ENCODE peak calls at places on chromosomes 2 and 18, in ten cellular contexts. One of them, this sample, is unnamed.

GRCh38 chr2:6827516-6828298 is 38.0 kb downstream of the CMPK2 start:
- DNase-seq in ovary: no peak
- DNase-seq in suprapubic skin: no peak
- DNase-seq in A549: no peak
- DNase-seq in stomach: no peak
- DNase-seq in tibial nerve: no peak
- DNase-seq in esophagus muscularis mucosa: no peak
- DNase-seq in SK-N-SH: no peak
- DNase-seq in K562: no peak
- DNase-seq in HepG2: no peak
- DNase-seq in this sample: no peak

GRCh38 chr2:168428431-168428830 is 27.6 kb upstream of the CERS6 start:
- DNase-seq in tibial nerve: no peak
- DNase-seq in ovary: no peak
- DNase-seq in K562: no peak
- DNase-seq in stomach: no peak
- DNase-seq in esophagus muscularis mucosa: no peak
- DNase-seq in suprapubic skin: no peak
- DNase-seq in HepG2: no peak
- DNase-seq in SK-N-SH: no peak
- DNase-seq in A549: no peak
- DNase-seq in this sample: no peak

GRCh38 chr2:46275995-46276394 is 21.2 kb upstream of the EPAS1 start:
- DNase-seq in esophagus muscularis mucosa: no peak
- DNase-seq in tibial nerve: no peak
- DNase-seq in A549: no peak
- DNase-seq in K562: no peak
- DNase-seq in suprapubic skin: no peak
- DNase-seq in SK-N-SH: no peak
- DNase-seq in HepG2: no peak
- DNase-seq in ovary: peak
- DNase-seq in stomach: no peak
- DNase-seq in this sample: peak

GRCh38 chr2:195782156-195782555 is 125.1 kb downstream of the SLC39A10 start:
- DNase-seq in ovary: no peak
- DNase-seq in A549: no peak
- DNase-seq in suprapubic skin: no peak
- DNase-seq in stomach: no peak
- DNase-seq in K562: no peak
- DNase-seq in HepG2: no peak
- DNase-seq in esophagus muscularis mucosa: no peak
- DNase-seq in tibial nerve: no peak
- DNase-seq in SK-N-SH: no peak
- DNase-seq in this sample: no peak

GRCh38 chr18:63267990-63268721 is 51.4 kb downstream of the BCL2 start:
- DNase-seq in esophagus muscularis mucosa: no peak
- DNase-seq in HepG2: no peak
- DNase-seq in tibial nerve: no peak
- DNase-seq in SK-N-SH: no peak
- DNase-seq in suprapubic skin: no peak
- DNase-seq in A549: no peak
- DNase-seq in ovary: no peak
- DNase-seq in K562: no peak
- DNase-seq in stomach: no peak
- DNase-seq in this sample: no peak

GRCh38 chr2:46887028-46887885 is 28.3 kb downstream of the MCFD2 start:
- DNase-seq in K562: no peak
- DNase-seq in SK-N-SH: no peak
- DNase-seq in tibial nerve: no peak
- DNase-seq in stomach: no peak
- DNase-seq in HepG2: no peak
- DNase-seq in ovary: no peak
- DNase-seq in esophagus muscularis mucosa: no peak
- DNase-seq in A549: no peak
- DNase-seq in suprapubic skin: peak
- DNase-seq in this sample: peak

GRCh38 chr2:133004623-133005022 is 334.6 kb upstream of the LYPD1 start:
- DNase-seq in esophagus muscularis mucosa: no peak
- DNase-seq in ovary: no peak
- DNase-seq in A549: no peak
- DNase-seq in K562: no peak
- DNase-seq in SK-N-SH: no peak
- DNase-seq in suprapubic skin: no peak
- DNase-seq in tibial nerve: no peak
- DNase-seq in HepG2: no peak
- DNase-seq in stomach: no peak
- DNase-seq in this sample: no peak

GRCh38 chr2:152505495-152505906 is 170.5 kb downstream of the FMNL2 start:
- DNase-seq in ovary: no peak
- DNase-seq in tibial nerve: no peak
- DNase-seq in SK-N-SH: no peak
- DNase-seq in K562: peak
- DNase-seq in stomach: no peak
- DNase-seq in HepG2: no peak
- DNase-seq in A549: peak
- DNase-seq in esophagus muscularis mucosa: no peak
- DNase-seq in suprapubic skin: no peak
- DNase-seq in this sample: no peak

GRCh38 chr2:140504596-140504995 is 1626.2 kb downstream of the LRP1B start:
- DNase-seq in HepG2: no peak
- DNase-seq in stomach: no peak
- DNase-seq in tibial nerve: no peak
- DNase-seq in K562: no peak
- DNase-seq in ovary: no peak
- DNase-seq in suprapubic skin: no peak
- DNase-seq in esophagus muscularis mucosa: no peak
- DNase-seq in SK-N-SH: no peak
- DNase-seq in A549: no peak
- DNase-seq in this sample: no peak

GRCh38 chr2:140508756-140509155 is 1622.1 kb downstream of the LRP1B start:
- DNase-seq in ovary: no peak
- DNase-seq in esophagus muscularis mucosa: no peak
- DNase-seq in A549: no peak
- DNase-seq in K562: no peak
- DNase-seq in tibial nerve: no peak
- DNase-seq in SK-N-SH: no peak
- DNase-seq in suprapubic skin: no peak
- DNase-seq in HepG2: no peak
- DNase-seq in stomach: no peak
- DNase-seq in this sample: no peak

GRCh38 chr2:140506606-140507005 is 1624.2 kb downstream of the LRP1B start:
- DNase-seq in stomach: no peak
- DNase-seq in ovary: no peak
- DNase-seq in esophagus muscularis mucosa: no peak
- DNase-seq in tibial nerve: no peak
- DNase-seq in A549: peak
- DNase-seq in SK-N-SH: no peak
- DNase-seq in K562: no peak
- DNase-seq in HepG2: no peak
- DNase-seq in suprapubic skin: no peak
- DNase-seq in this sample: no peak

GRCh38 chr2:140498360-140498759 is 1632.5 kb downstream of the LRP1B start:
- DNase-seq in ovary: no peak
- DNase-seq in esophagus muscularis mucosa: no peak
- DNase-seq in HepG2: no peak
- DNase-seq in suprapubic skin: no peak
- DNase-seq in A549: no peak
- DNase-seq in K562: no peak
- DNase-seq in stomach: no peak
- DNase-seq in tibial nerve: no peak
- DNase-seq in SK-N-SH: no peak
- DNase-seq in this sample: no peak

GRCh38 chr2:140502951-140503630 is 1627.7 kb downstream of the LRP1B start:
- DNase-seq in SK-N-SH: no peak
- DNase-seq in HepG2: no peak
- DNase-seq in suprapubic skin: no peak
- DNase-seq in ovary: no peak
- DNase-seq in tibial nerve: no peak
- DNase-seq in K562: no peak
- DNase-seq in esophagus muscularis mucosa: no peak
- DNase-seq in A549: no peak
- DNase-seq in stomach: no peak
- DNase-seq in this sample: no peak
- H3K27ac ChIP-seq in SK-N-SH: no peak
- H3K27ac ChIP-seq in HepG2: no peak
- H3K27ac ChIP-seq in suprapubic skin: no peak
- H3K27ac ChIP-seq in ovary: no peak
- H3K27ac ChIP-seq in tibial nerve: no peak
- H3K27ac ChIP-seq in K562: no peak
- H3K27ac ChIP-seq in esophagus muscularis mucosa: no peak
- H3K27ac ChIP-seq in A549: no peak
- H3K27ac ChIP-seq in stomach: no peak
- H3K27ac ChIP-seq in this sample: no peak

GRCh38 chr2:20446917-20447436 is at the start of gene RHOB:
- DNase-seq in ovary: peak
- DNase-seq in suprapubic skin: peak
- DNase-seq in K562: peak
- DNase-seq in SK-N-SH: peak
- DNase-seq in HepG2: peak
- DNase-seq in esophagus muscularis mucosa: peak
- DNase-seq in stomach: peak
- DNase-seq in A549: peak
- DNase-seq in tibial nerve: peak
- DNase-seq in this sample: peak

GRCh38 chr2:20446280-20446916 is 476 bp upstream of the RHOB start:
- DNase-seq in esophagus muscularis mucosa: no peak
- DNase-seq in K562: no peak
- DNase-seq in SK-N-SH: no peak
- DNase-seq in HepG2: no peak
- DNase-seq in tibial nerve: no peak
- DNase-seq in A549: no peak
- DNase-seq in suprapubic skin: peak
- DNase-seq in ovary: no peak
- DNase-seq in stomach: peak
- DNase-seq in this sample: peak

GRCh38 chr2:20443276-20443920 is 3.5 kb upstream of the RHOB start:
- DNase-seq in suprapubic skin: peak
- DNase-seq in K562: peak
- DNase-seq in HepG2: peak
- DNase-seq in esophagus muscularis mucosa: no peak
- DNase-seq in A549: peak
- DNase-seq in tibial nerve: peak
- DNase-seq in ovary: peak
- DNase-seq in SK-N-SH: peak
- DNase-seq in stomach: peak
- DNase-seq in this sample: peak

GRCh38 chr2:20444993-20445910 is 1.6 kb upstream of the RHOB start:
- DNase-seq in ovary: peak
- DNase-seq in HepG2: no peak
- DNase-seq in esophagus muscularis mucosa: no peak
- DNase-seq in stomach: peak
- DNase-seq in A549: no peak
- DNase-seq in tibial nerve: peak
- DNase-seq in SK-N-SH: no peak
- DNase-seq in K562: no peak
- DNase-seq in suprapubic skin: peak
- DNase-seq in this sample: peak

GRCh38 chr2:20444113-20444992 is 2.5 kb upstream of the RHOB start:
- DNase-seq in suprapubic skin: no peak
- DNase-seq in tibial nerve: peak
- DNase-seq in ovary: peak
- DNase-seq in K562: no peak
- DNase-seq in HepG2: no peak
- DNase-seq in SK-N-SH: no peak
- DNase-seq in A549: peak
- DNase-seq in stomach: peak
- DNase-seq in esophagus muscularis mucosa: no peak
- DNase-seq in this sample: peak
- H3K4me3 ChIP-seq in suprapubic skin: peak
- H3K4me3 ChIP-seq in tibial nerve: no peak
- H3K4me3 ChIP-seq in ovary: peak
- H3K4me3 ChIP-seq in K562: no peak
- H3K4me3 ChIP-seq in HepG2: peak
- H3K4me3 ChIP-seq in SK-N-SH: no peak
- H3K4me3 ChIP-seq in A549: no peak
- H3K4me3 ChIP-seq in stomach: no peak
- H3K4me3 ChIP-seq in esophagus muscularis mucosa: peak
- H3K4me3 ChIP-seq in this sample: peak

DNA sequence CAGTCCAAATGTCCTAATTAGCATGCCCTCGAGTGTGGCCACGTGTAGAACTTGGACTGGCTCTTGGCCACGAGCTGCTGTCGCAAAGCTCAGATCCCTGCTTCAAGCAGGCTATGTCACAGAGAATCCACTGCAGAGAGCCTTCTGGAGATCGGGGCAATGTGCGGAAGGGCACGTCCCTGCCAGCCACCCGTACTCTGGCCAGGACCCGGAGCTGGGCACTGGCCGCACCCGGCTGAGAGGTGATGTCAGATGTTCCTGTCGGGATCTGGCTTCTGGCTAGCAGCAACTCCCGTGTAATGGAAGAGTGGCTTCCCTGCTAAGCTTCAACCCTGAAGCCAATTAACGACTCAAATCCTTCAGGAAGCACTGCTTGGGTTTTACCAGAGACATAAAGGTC is 432.7 kb upstream of the ID2 start:
- DNase-seq in HepG2: no peak
- DNase-seq in ovary: no peak
- DNase-seq in K562: no peak
- DNase-seq in tibial nerve: no peak
- DNase-seq in stomach: no peak
- DNase-seq in suprapubic skin: no peak
- DNase-seq in A549: no peak
- DNase-seq in SK-N-SH: no peak
- DNase-seq in esophagus muscularis mucosa: no peak
- DNase-seq in this sample: no peak
- TF ChIP-seq EP300 in HepG2: no peak
- TF ChIP-seq EP300 in ovary: no peak
- TF ChIP-seq EP300 in K562: no peak
- TF ChIP-seq EP300 in tibial nerve: no peak
- TF ChIP-seq EP300 in stomach: no peak
- TF ChIP-seq EP300 in suprapubic skin: no peak
- TF ChIP-seq EP300 in A549: no peak
- TF ChIP-seq EP300 in SK-N-SH: no peak
- TF ChIP-seq EP300 in esophagus muscularis mucosa: no peak
- TF ChIP-seq EP300 in this sample: no peak

DNA sequence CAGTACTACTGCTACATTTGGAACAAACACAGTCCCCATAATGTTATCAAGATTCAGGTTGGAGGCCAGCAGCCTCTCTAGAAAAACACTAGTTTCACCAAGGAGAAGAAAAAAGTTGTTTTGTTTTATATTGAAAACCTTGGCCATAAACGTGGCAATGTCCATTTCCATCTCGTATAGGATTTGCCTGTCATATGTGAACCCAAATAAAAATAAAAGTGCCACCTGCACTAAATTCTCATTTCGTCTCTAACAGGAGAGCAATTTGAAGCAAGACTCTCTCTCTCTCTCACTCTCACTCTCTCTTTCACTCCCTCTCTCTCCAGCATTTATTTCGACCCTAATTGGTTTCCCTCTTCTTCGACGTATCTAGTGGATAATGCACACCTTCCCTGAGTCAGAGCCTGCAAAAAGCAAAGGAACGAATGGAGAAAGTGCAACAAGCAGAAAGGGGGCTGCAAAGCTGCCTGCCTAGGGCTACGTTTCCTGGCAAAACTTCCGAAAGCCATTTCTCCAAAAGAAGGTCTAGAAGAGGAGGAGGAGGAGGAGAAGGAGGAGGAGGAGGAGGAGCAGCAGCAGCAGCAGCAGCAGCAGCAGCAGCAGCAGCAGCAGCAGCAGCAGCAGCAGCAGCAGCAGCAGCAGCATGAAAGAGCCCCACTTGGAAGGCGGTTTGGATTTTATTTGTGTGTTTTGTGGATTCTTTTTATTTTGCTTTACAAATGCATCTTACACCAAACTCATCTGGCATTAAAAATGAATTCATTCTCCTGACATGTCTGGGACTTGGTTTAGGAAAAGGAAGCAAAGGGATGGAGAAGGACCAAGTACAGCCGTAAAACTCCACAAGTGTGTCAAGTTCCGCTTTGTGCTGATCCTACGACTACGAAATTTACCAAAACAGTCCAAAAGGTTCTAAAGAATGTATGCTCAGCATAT is 2.1 kb downstream of the TCF4 start:
- DNase-seq in SK-N-SH: no peak
- DNase-seq in HepG2: no peak
- DNase-seq in esophagus muscularis mucosa: no peak
- DNase-seq in suprapubic skin: no peak
- DNase-seq in ovary: peak
- DNase-seq in A549: no peak
- DNase-seq in K562: no peak
- DNase-seq in tibial nerve: no peak
- DNase-seq in stomach: no peak
- DNase-seq in this sample: no peak
- H3K27ac ChIP-seq in SK-N-SH: peak
- H3K27ac ChIP-seq in HepG2: no peak
- H3K27ac ChIP-seq in esophagus muscularis mucosa: peak
- H3K27ac ChIP-seq in suprapubic skin: peak
- H3K27ac ChIP-seq in ovary: no peak
- H3K27ac ChIP-seq in A549: no peak
- H3K27ac ChIP-seq in K562: peak
- H3K27ac ChIP-seq in tibial nerve: peak
- H3K27ac ChIP-seq in stomach: peak
- H3K27ac ChIP-seq in this sample: peak